ENCODE peak calls at places on chromosomes 12 and 14, in four cellular contexts. Z, U, T and A are unnamed samples.

GRCh38 chr12:43206396-43206795 is 345.6 kb downstream of the ADAMTS20 start:
- DNase-seq in Z (no peak), U (no peak), T (peak), A (peak)

GRCh38 chr12:92047058-92047826 is 98.4 kb downstream of the BTG1 start:
- DNase-seq in Z (no peak), U (no peak), T (peak), A (peak)

GRCh38 chr14:72000907-72001306 is 68.7 kb downstream of the RGS6 start:
- DNase-seq in Z (no peak), U (no peak), T (no peak), A (no peak)

GRCh38 chr12:51371295-51371953 is 19.8 kb downstream of the GALNT6 start:
- DNase-seq in Z (peak), U (peak), T (peak), A (peak)

GRCh38 chr12:25835385-25835784 is 123.1 kb upstream of the RASSF8 start:
- DNase-seq in Z (no peak), U (no peak), T (no peak), A (no peak)

GRCh38 chr14:23361320-23361719 is 3.7 kb downstream of the EFS start:
- DNase-seq in Z (no peak), U (no peak), T (peak), A (peak)

GRCh38 chr14:105364100-105364708 is 34.1 kb upstream of the TEX22 start:
- DNase-seq in Z (no peak), U (no peak), T (peak), A (peak)

GRCh38 chr14:61752626-61753025 is 9.6 kb upstream of the SNAPC1 start:
- DNase-seq in Z (no peak), U (no peak), T (peak), A (peak)

GRCh38 chr12:60494249-60494648 is 898.4 kb downstream of the SLC16A7 start:
- DNase-seq in Z (peak), U (no peak), T (peak), A (peak)

GRCh38 chr14:69249603-69250002 is 10.4 kb upstream of the GALNT16 start:
- DNase-seq in Z (no peak), U (no peak), T (no peak), A (no peak)

GRCh38 chr14:68628605-68629310 is 164.1 kb downstream of the ZFP36L1 start:
- DNase-seq in Z (no peak), U (no peak), T (no peak), A (no peak)

GRCh38 chr12:88172844-88173407 is 30.8 kb downstream of the TMTC3 start:
- DNase-seq in Z (peak), U (no peak), T (peak), A (no peak)

GRCh38 chr12:105474672-105475071 is 144.2 kb downstream of the C12orf75 start:
- DNase-seq in Z (no peak), U (no peak), T (peak), A (no peak)

GRCh38 chr14:49420201-49420600 is 166.0 kb downstream of the RPS29 start:
- DNase-seq in Z (no peak), U (no peak), T (no peak), A (no peak)

GRCh38 chr12:26845057-26845666 is 12.2 kb upstream of the ITPR2 start:
- DNase-seq in Z (no peak), U (peak), T (peak), A (peak)

GRCh38 chr12:123445388-123446344 is 9.2 kb upstream of the RILPL2 start:
- DNase-seq in Z (no peak), U (no peak), T (peak), A (peak)

GRCh38 chr12:123069436-123070266 is 81.2 kb downstream of the PITPNM2 start:
- DNase-seq in Z (no peak), U (no peak), T (no peak), A (no peak)

GRCh38 chr14:74160763-74161162 is 76.0 kb downstream of the LIN52 start:
- DNase-seq in Z (no peak), U (no peak), T (no peak), A (no peak)

GRCh38 chr12:10212623-10213131 is at the start of gene GABARAPL1:
- DNase-seq in Z (no peak), U (peak), T (peak), A (peak)

GRCh38 chr14:100676089-100676685 is 50.5 kb upstream of the DLK1 start:
- DNase-seq in Z (no peak), U (no peak), T (no peak), A (peak)

GRCh38 chr14:70181276-70181675 is 7.5 kb downstream of the SLC8A3 start:
- DNase-seq in Z (no peak), U (no peak), T (no peak), A (no peak)

GRCh38 chr12:106914796-106915634 is 40.7 kb upstream of the TMEM263 start:
- DNase-seq in Z (no peak), U (no peak), T (no peak), A (no peak)

GRCh38 chr12:203462-204260 is 10.3 kb downstream of the SLC6A12 start:
- DNase-seq in Z (no peak), U (no peak), T (no peak), A (no peak)

GRCh38 chr14:54300881-54301280 is 95.9 kb upstream of the CDKN3 start:
- DNase-seq in Z (no peak), U (no peak), T (no peak), A (no peak)

GRCh38 chr12:111440152-111440551 is 34.4 kb downstream of the SH2B3 start:
- DNase-seq in Z (no peak), U (no peak), T (no peak), A (no peak)

GRCh38 chr12:118850244-118850825 is 131.0 kb upstream of the SRRM4 start:
- DNase-seq in Z (no peak), U (no peak), T (no peak), A (no peak)

GRCh38 chr14:26414103-26414502 is 183.7 kb downstream of the NOVA1 start:
- DNase-seq in Z (no peak), U (no peak), T (no peak), A (no peak)

GRCh38 chr12:54932691-54933090 is 51.9 kb downstream of the TESPA1 start:
- DNase-seq in Z (no peak), U (no peak), T (no peak), A (peak)

GRCh38 chr14:74290415-74290814 is 12.3 kb downstream of the ABCD4 start:
- DNase-seq in Z (no peak), U (no peak), T (peak), A (peak)

GRCh38 chr14:95536036-95536577 is 1.3 kb downstream of the GLRX5 start:
- DNase-seq in Z (no peak), U (no peak), T (no peak), A (no peak)

GRCh38 chr12:6689000-6689882 is at the start of gene ZNF384:
- DNase-seq in Z (peak), U (peak), T (peak), A (peak)
- TF ChIP-seq CTCF in Z (no peak), U (peak), T (no peak), A (no peak)

DNA sequence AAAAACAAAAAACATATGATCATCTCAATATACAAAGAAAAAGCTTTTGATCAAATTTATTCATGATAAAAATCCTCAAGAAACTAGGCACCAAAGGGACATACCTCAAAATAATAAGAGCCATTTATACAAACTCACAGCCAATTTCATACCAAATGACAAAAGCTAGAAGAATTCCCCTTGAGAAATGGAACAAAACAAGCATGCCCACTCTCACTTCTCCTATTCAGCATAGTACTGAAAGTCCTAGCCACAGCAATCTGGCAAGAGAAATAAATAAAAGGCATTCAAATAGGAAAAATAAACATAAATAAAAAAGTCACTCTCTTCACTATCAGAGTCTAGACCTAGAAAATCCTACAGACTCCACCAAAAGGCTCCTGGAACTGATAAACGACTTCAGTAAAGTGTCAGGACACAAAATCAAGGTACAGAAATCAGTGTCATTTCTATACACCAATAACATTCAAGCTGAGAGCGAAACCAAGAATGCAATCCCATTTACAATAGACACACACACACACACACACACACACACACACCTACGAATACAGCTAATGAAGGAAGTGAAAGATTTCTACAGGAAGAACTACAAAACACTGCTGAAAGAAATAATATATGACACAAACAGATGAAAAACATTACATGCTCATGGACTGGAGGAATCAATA is 1486.2 kb upstream of the SEL1L start:
- DNase-seq in Z (no peak), U (no peak), T (no peak), A (no peak)
- TF ChIP-seq CTCF in Z (no peak), U (no peak), T (no peak), A (no peak)

GRCh38 chr14:76497550-76498484 is 121.9 kb downstream of the ESRRB start:
- DNase-seq in Z (no peak), U (no peak), T (no peak), A (no peak)
- TF ChIP-seq CTCF in Z (no peak), U (no peak), T (no peak), A (no peak)

GRCh38 chr12:49720214-49720613 is 13.0 kb upstream of the FMNL3 start:
- DNase-seq in Z (no peak), U (no peak), T (no peak), A (no peak)
- TF ChIP-seq CTCF in Z (no peak), U (no peak), T (no peak), A (no peak)

GRCh38 chr12:83826112-83826511 is 1086.5 kb downstream of the SLC6A15 start:
- DNase-seq in Z (no peak), U (no peak), T (peak), A (peak)

GRCh38 chr12:83827860-83828259 is 1084.7 kb downstream of the SLC6A15 start:
- DNase-seq in Z (no peak), U (no peak), T (no peak), A (no peak)

GRCh38 chr12:83827193-83827592 is 1085.4 kb downstream of the SLC6A15 start:
- DNase-seq in Z (no peak), U (no peak), T (no peak), A (no peak)

GRCh38 chr12:83821967-83822366 is 1090.6 kb downstream of the SLC6A15 start:
- DNase-seq in Z (no peak), U (no peak), T (no peak), A (peak)

GRCh38 chr12:83823386-83824045 is 1089.1 kb downstream of the SLC6A15 start:
- DNase-seq in Z (no peak), U (no peak), T (no peak), A (no peak)
- TF ChIP-seq CTCF in Z (peak), U (no peak), T (no peak), A (no peak)

GRCh38 chr14:22221508-22221907 is 367.5 kb downstream of the DAD1 start:
- DNase-seq in Z (no peak), U (no peak), T (peak), A (peak)
- TF ChIP-seq CTCF in Z (peak), U (no peak), T (peak), A (peak)